ENCODE peak calls at places on chromosomes 2 and 18, in seven cellular contexts. One of them, this sample, is unnamed.
A peak's percentile ranks its signal among the peaks of the same experiment; 100 is the strongest.

GRCh38 chr2:156320491-156320896 is 12.0 kb downstream of the NR4A2 start:
- DNase-seq in NCI-H2171 treated with DMSO at 0.1 percent for 48 hours: no peak
- DNase-seq in NCI-H187 treated with DMSO at 0.1 percent for 48 hours: no peak
- DNase-seq in lower lobe of right lung: peak; percentile 47
- DNase-seq in activated effector memory CD4-positive, alpha-beta T cell treated with Interleukin-2 at 50 U/mL for 16 hours: no peak
- DNase-seq in posterior cingulate gyrus: no peak
- DNase-seq in germinal center: no peak
- DNase-seq in this sample: no peak

GRCh38 chr18:28766027-28766426 is 589.1 kb upstream of the CDH2 start:
- DNase-seq in NCI-H2171 treated with DMSO at 0.1 percent for 48 hours: no peak
- DNase-seq in NCI-H187 treated with DMSO at 0.1 percent for 48 hours: no peak
- DNase-seq in lower lobe of right lung: no peak
- DNase-seq in activated effector memory CD4-positive, alpha-beta T cell treated with Interleukin-2 at 50 U/mL for 16 hours: no peak
- DNase-seq in posterior cingulate gyrus: no peak
- DNase-seq in germinal center: no peak
- DNase-seq in this sample: no peak

GRCh38 chr2:64404743-64405142 is 49.2 kb upstream of the LGALSL start:
- DNase-seq in NCI-H2171 treated with DMSO at 0.1 percent for 48 hours: no peak
- DNase-seq in NCI-H187 treated with DMSO at 0.1 percent for 48 hours: no peak
- DNase-seq in lower lobe of right lung: peak; percentile 62
- DNase-seq in activated effector memory CD4-positive, alpha-beta T cell treated with Interleukin-2 at 50 U/mL for 16 hours: no peak
- DNase-seq in posterior cingulate gyrus: no peak
- DNase-seq in germinal center: no peak
- DNase-seq in this sample: no peak

GRCh38 chr18:61892683-61893303 is at the start of gene RNF152:
- DNase-seq in NCI-H2171 treated with DMSO at 0.1 percent for 48 hours: peak; percentile 21
- DNase-seq in NCI-H187 treated with DMSO at 0.1 percent for 48 hours: no peak
- DNase-seq in lower lobe of right lung: no peak
- DNase-seq in activated effector memory CD4-positive, alpha-beta T cell treated with Interleukin-2 at 50 U/mL for 16 hours: no peak
- DNase-seq in posterior cingulate gyrus: no peak
- DNase-seq in germinal center: peak; percentile 20
- DNase-seq in this sample: peak; percentile 50

GRCh38 chr18:55405655-55406373 is 182.2 kb downstream of the TCF4 start:
- DNase-seq in NCI-H2171 treated with DMSO at 0.1 percent for 48 hours: peak; percentile 96
- DNase-seq in NCI-H187 treated with DMSO at 0.1 percent for 48 hours: peak; percentile 46
- DNase-seq in lower lobe of right lung: peak; percentile 51
- DNase-seq in activated effector memory CD4-positive, alpha-beta T cell treated with Interleukin-2 at 50 U/mL for 16 hours: no peak
- DNase-seq in posterior cingulate gyrus: peak; percentile 79
- DNase-seq in germinal center: no peak
- DNase-seq in this sample: peak; percentile 92

GRCh38 chr2:133568598-133568997 is 335 bp upstream of the NCKAP5 start:
- DNase-seq in NCI-H2171 treated with DMSO at 0.1 percent for 48 hours: no peak
- DNase-seq in NCI-H187 treated with DMSO at 0.1 percent for 48 hours: no peak
- DNase-seq in lower lobe of right lung: no peak
- DNase-seq in activated effector memory CD4-positive, alpha-beta T cell treated with Interleukin-2 at 50 U/mL for 16 hours: no peak
- DNase-seq in posterior cingulate gyrus: no peak
- DNase-seq in germinal center: no peak
- DNase-seq in this sample: no peak

GRCh38 chr2:171924170-171924942 is 2.1 kb downstream of the HAT1 start:
- DNase-seq in NCI-H2171 treated with DMSO at 0.1 percent for 48 hours: no peak
- DNase-seq in NCI-H187 treated with DMSO at 0.1 percent for 48 hours: no peak
- DNase-seq in lower lobe of right lung: no peak
- DNase-seq in activated effector memory CD4-positive, alpha-beta T cell treated with Interleukin-2 at 50 U/mL for 16 hours: no peak
- DNase-seq in posterior cingulate gyrus: no peak
- DNase-seq in germinal center: no peak
- DNase-seq in this sample: no peak

GRCh38 chr2:137928547-137929503 is 35.4 kb upstream of the HNMT start:
- DNase-seq in NCI-H2171 treated with DMSO at 0.1 percent for 48 hours: no peak
- DNase-seq in NCI-H187 treated with DMSO at 0.1 percent for 48 hours: no peak
- DNase-seq in lower lobe of right lung: no peak
- DNase-seq in activated effector memory CD4-positive, alpha-beta T cell treated with Interleukin-2 at 50 U/mL for 16 hours: no peak
- DNase-seq in posterior cingulate gyrus: no peak
- DNase-seq in germinal center: no peak
- DNase-seq in this sample: peak; percentile 59

GRCh38 chr2:27376866-27377617 is 3.5 kb downstream of the ZNF513 start:
- DNase-seq in NCI-H2171 treated with DMSO at 0.1 percent for 48 hours: no peak
- DNase-seq in NCI-H187 treated with DMSO at 0.1 percent for 48 hours: no peak
- DNase-seq in lower lobe of right lung: no peak
- DNase-seq in activated effector memory CD4-positive, alpha-beta T cell treated with Interleukin-2 at 50 U/mL for 16 hours: no peak
- DNase-seq in posterior cingulate gyrus: no peak
- DNase-seq in germinal center: no peak
- DNase-seq in this sample: no peak

GRCh38 chr18:37985126-37985525 is 419.5 kb upstream of the CELF4 start:
- DNase-seq in NCI-H2171 treated with DMSO at 0.1 percent for 48 hours: no peak
- DNase-seq in NCI-H187 treated with DMSO at 0.1 percent for 48 hours: no peak
- DNase-seq in lower lobe of right lung: no peak
- DNase-seq in activated effector memory CD4-positive, alpha-beta T cell treated with Interleukin-2 at 50 U/mL for 16 hours: no peak
- DNase-seq in posterior cingulate gyrus: no peak
- DNase-seq in germinal center: no peak
- DNase-seq in this sample: no peak

GRCh38 chr2:168343586-168343985 is 96.2 kb upstream of the STK39 start:
- DNase-seq in NCI-H2171 treated with DMSO at 0.1 percent for 48 hours: no peak
- DNase-seq in NCI-H187 treated with DMSO at 0.1 percent for 48 hours: no peak
- DNase-seq in lower lobe of right lung: no peak
- DNase-seq in activated effector memory CD4-positive, alpha-beta T cell treated with Interleukin-2 at 50 U/mL for 16 hours: no peak
- DNase-seq in posterior cingulate gyrus: no peak
- DNase-seq in germinal center: no peak
- DNase-seq in this sample: no peak

GRCh38 chr2:228556707-228557106 is 375.2 kb upstream of the SPHKAP start:
- DNase-seq in NCI-H2171 treated with DMSO at 0.1 percent for 48 hours: no peak
- DNase-seq in NCI-H187 treated with DMSO at 0.1 percent for 48 hours: no peak
- DNase-seq in lower lobe of right lung: no peak
- DNase-seq in activated effector memory CD4-positive, alpha-beta T cell treated with Interleukin-2 at 50 U/mL for 16 hours: no peak
- DNase-seq in posterior cingulate gyrus: no peak
- DNase-seq in germinal center: no peak
- DNase-seq in this sample: no peak

GRCh38 chr2:235098273-235098672 is 146.5 kb downstream of the SH3BP4 start:
- DNase-seq in NCI-H2171 treated with DMSO at 0.1 percent for 48 hours: peak; percentile 64
- DNase-seq in NCI-H187 treated with DMSO at 0.1 percent for 48 hours: peak; percentile 15
- DNase-seq in lower lobe of right lung: no peak
- DNase-seq in activated effector memory CD4-positive, alpha-beta T cell treated with Interleukin-2 at 50 U/mL for 16 hours: no peak
- DNase-seq in posterior cingulate gyrus: no peak
- DNase-seq in germinal center: no peak
- DNase-seq in this sample: no peak

GRCh38 chr2:233178994-233179847 is 72.3 kb upstream of the ATG16L1 start:
- DNase-seq in NCI-H2171 treated with DMSO at 0.1 percent for 48 hours: no peak
- DNase-seq in NCI-H187 treated with DMSO at 0.1 percent for 48 hours: no peak
- DNase-seq in lower lobe of right lung: no peak
- DNase-seq in activated effector memory CD4-positive, alpha-beta T cell treated with Interleukin-2 at 50 U/mL for 16 hours: no peak
- DNase-seq in posterior cingulate gyrus: no peak
- DNase-seq in germinal center: no peak
- DNase-seq in this sample: no peak

GRCh38 chr2:177598321-177598922 is 205.8 kb downstream of the AGPS start:
- DNase-seq in NCI-H2171 treated with DMSO at 0.1 percent for 48 hours: peak; percentile 91
- DNase-seq in NCI-H187 treated with DMSO at 0.1 percent for 48 hours: no peak
- DNase-seq in lower lobe of right lung: no peak
- DNase-seq in activated effector memory CD4-positive, alpha-beta T cell treated with Interleukin-2 at 50 U/mL for 16 hours: no peak
- DNase-seq in posterior cingulate gyrus: no peak
- DNase-seq in germinal center: no peak
- DNase-seq in this sample: no peak

GRCh38 chr2:64327510-64328414 is 126.2 kb upstream of the LGALSL start:
- DNase-seq in NCI-H2171 treated with DMSO at 0.1 percent for 48 hours: no peak
- DNase-seq in NCI-H187 treated with DMSO at 0.1 percent for 48 hours: no peak
- DNase-seq in lower lobe of right lung: peak; percentile 61
- DNase-seq in activated effector memory CD4-positive, alpha-beta T cell treated with Interleukin-2 at 50 U/mL for 16 hours: peak; percentile 33
- DNase-seq in posterior cingulate gyrus: peak; percentile 67
- DNase-seq in germinal center: peak; percentile 53
- DNase-seq in this sample: peak; percentile 22

GRCh38 chr2:232761301-232761907 is 15.0 kb downstream of the KCNJ13 start:
- DNase-seq in NCI-H2171 treated with DMSO at 0.1 percent for 48 hours: peak; percentile 49
- DNase-seq in NCI-H187 treated with DMSO at 0.1 percent for 48 hours: no peak
- DNase-seq in lower lobe of right lung: no peak
- DNase-seq in activated effector memory CD4-positive, alpha-beta T cell treated with Interleukin-2 at 50 U/mL for 16 hours: no peak
- DNase-seq in posterior cingulate gyrus: no peak
- DNase-seq in germinal center: peak; percentile 22
- DNase-seq in this sample: peak; percentile 14

GRCh38 chr2:145524836-145525235 is 1004.9 kb upstream of the ZEB2 start:
- DNase-seq in NCI-H2171 treated with DMSO at 0.1 percent for 48 hours: no peak
- DNase-seq in NCI-H187 treated with DMSO at 0.1 percent for 48 hours: no peak
- DNase-seq in lower lobe of right lung: no peak
- DNase-seq in activated effector memory CD4-positive, alpha-beta T cell treated with Interleukin-2 at 50 U/mL for 16 hours: no peak
- DNase-seq in posterior cingulate gyrus: no peak
- DNase-seq in germinal center: no peak
- DNase-seq in this sample: no peak